ENCODE peak calls at places on chromosomes 6 and 20, in six cellular contexts. C, F, S, Y, G and O are unnamed samples.
A peak's percentile ranks its signal among the peaks of the same experiment; 100 is the strongest.

GRCh38 chr6:110415297-110415916 is at the start of gene DDO:
- DNase-seq in C (no peak), F (no peak), S (peak; percentile 43), Y (no peak), G (peak; percentile 82), O (peak; percentile 48)

GRCh38 chr6:6696867-6697531 is 108.5 kb downstream of the LY86 start:
- DNase-seq in C (no peak), F (no peak), S (peak; percentile 70), Y (peak; percentile 89), G (peak; percentile 65), O (peak; percentile 46)

GRCh38 chr6:24125980-24126379 is at the start of gene NRSN1:
- DNase-seq in C (no peak), F (no peak), S (no peak), Y (peak; percentile 93), G (no peak), O (no peak)

GRCh38 chr6:5557506-5557905 is 296.2 kb downstream of the FARS2 start:
- DNase-seq in C (no peak), F (no peak), S (no peak), Y (no peak), G (no peak), O (no peak)

GRCh38 chr6:12030993-12031550 is 19.0 kb downstream of the HIVEP1 start:
- DNase-seq in C (no peak), F (no peak), S (no peak), Y (no peak), G (no peak), O (peak; percentile 41)

GRCh38 chr6:160137989-160138835 is 16.6 kb downstream of the SLC22A1 start:
- DNase-seq in C (peak; percentile 50), F (peak; percentile 72), S (peak; percentile 66), Y (peak; percentile 59), G (peak; percentile 48), O (peak; percentile 49)

GRCh38 chr6:138815221-138815620 is 19.3 kb downstream of the ECT2L start:
- DNase-seq in C (no peak), F (no peak), S (no peak), Y (no peak), G (no peak), O (no peak)

GRCh38 chr20:35226775-35227681 is 538 bp downstream of the MMP24 start:
- DNase-seq in C (peak; percentile 27), F (peak; percentile 25), S (peak; percentile 49), Y (peak; percentile 90), G (peak; percentile 41), O (peak; percentile 26)

GRCh38 chr20:34629904-34630303 is 47.0 kb downstream of the PIGU start:
- DNase-seq in C (no peak), F (no peak), S (no peak), Y (no peak), G (no peak), O (no peak)

GRCh38 chr6:36947570-36948351 is 6.8 kb upstream of the PI16 start:
- DNase-seq in C (peak; percentile 20), F (peak; percentile 47), S (no peak), Y (peak; percentile 51), G (no peak), O (no peak)

GRCh38 chr20:19757973-19758887 is at the start of gene RIN2:
- DNase-seq in C (no peak), F (no peak), S (peak; percentile 91), Y (peak; percentile 98), G (peak; percentile 89), O (peak; percentile 78)

GRCh38 chr20:24628985-24629384 is 159.6 kb downstream of the SYNDIG1 start:
- DNase-seq in C (no peak), F (no peak), S (no peak), Y (no peak), G (no peak), O (no peak)

GRCh38 chr6:170137911-170138910 is 152.7 kb downstream of the DLL1 start:
- DNase-seq in C (no peak), F (no peak), S (no peak), Y (no peak), G (no peak), O (no peak)

GRCh38 chr20:38343798-38344701 is 2.2 kb upstream of the LBP start:
- DNase-seq in C (no peak), F (no peak), S (no peak), Y (no peak), G (no peak), O (no peak)

GRCh38 chr20:4067600-4068261 is 52.4 kb upstream of the RNF24 start:
- DNase-seq in C (no peak), F (no peak), S (no peak), Y (no peak), G (no peak), O (peak; percentile 79)

GRCh38 chr6:55528624-55529023 is 50.4 kb downstream of the HMGCLL1 start:
- DNase-seq in C (no peak), F (no peak), S (no peak), Y (peak; percentile 48), G (no peak), O (peak; percentile 10)

GRCh38 chr6:12196326-12196936 is 93.7 kb upstream of the EDN1 start:
- DNase-seq in C (no peak), F (no peak), S (no peak), Y (no peak), G (no peak), O (peak; percentile 83)

GRCh38 chr6:27495386-27496135 is 22.7 kb upstream of the ZNF184 start:
- DNase-seq in C (no peak), F (no peak), S (peak; percentile 60), Y (peak; percentile 81), G (peak; percentile 44), O (peak; percentile 88)

GRCh38 chr20:41170386-41171105 is 33.2 kb downstream of the PLCG1 start:
- DNase-seq in C (no peak), F (no peak), S (no peak), Y (no peak), G (no peak), O (no peak)

GRCh38 chr6:79864421-79864820 is 82.9 kb downstream of the ELOVL4 start:
- DNase-seq in C (no peak), F (no peak), S (no peak), Y (no peak), G (no peak), O (no peak)

GRCh38 chr6:57303931-57304681 is 13.3 kb upstream of the PRIM2 start:
- DNase-seq in C (no peak), F (no peak), S (no peak), Y (no peak), G (no peak), O (peak; percentile 49)
- H3K4me3 ChIP-seq in C (no peak overlapping the region), F (no peak overlapping the region), S (no peak overlapping the region), Y (no peak overlapping the region), G (no peak overlapping the region), O (no peak overlapping the region)

GRCh38 chr6:125746731-125747588 is 2.5 kb upstream of the HEY2 start:
- DNase-seq in C (peak; percentile 50), F (peak; percentile 73), S (peak; percentile 52), Y (peak; percentile 93), G (peak; percentile 58), O (peak; percentile 17)

GRCh38 chr6:125749112-125749863 is at the start of gene HEY2:
- DNase-seq in C (peak; percentile 70), F (peak; percentile 72), S (peak; percentile 96), Y (peak; percentile 95), G (peak; percentile 96), O (peak; percentile 72)

GRCh38 chr6:125749864-125750691 is 646 bp downstream of the HEY2 start:
- DNase-seq in C (no peak), F (no peak), S (no peak), Y (peak; percentile 53), G (peak; percentile 43), O (no peak)

GRCh38 chr6:125747589-125748533 is 1.6 kb upstream of the HEY2 start:
- DNase-seq in C (peak; percentile 17), F (peak; percentile 35), S (peak; percentile 55), Y (peak; percentile 69), G (peak; percentile 52), O (no peak)

DNA sequence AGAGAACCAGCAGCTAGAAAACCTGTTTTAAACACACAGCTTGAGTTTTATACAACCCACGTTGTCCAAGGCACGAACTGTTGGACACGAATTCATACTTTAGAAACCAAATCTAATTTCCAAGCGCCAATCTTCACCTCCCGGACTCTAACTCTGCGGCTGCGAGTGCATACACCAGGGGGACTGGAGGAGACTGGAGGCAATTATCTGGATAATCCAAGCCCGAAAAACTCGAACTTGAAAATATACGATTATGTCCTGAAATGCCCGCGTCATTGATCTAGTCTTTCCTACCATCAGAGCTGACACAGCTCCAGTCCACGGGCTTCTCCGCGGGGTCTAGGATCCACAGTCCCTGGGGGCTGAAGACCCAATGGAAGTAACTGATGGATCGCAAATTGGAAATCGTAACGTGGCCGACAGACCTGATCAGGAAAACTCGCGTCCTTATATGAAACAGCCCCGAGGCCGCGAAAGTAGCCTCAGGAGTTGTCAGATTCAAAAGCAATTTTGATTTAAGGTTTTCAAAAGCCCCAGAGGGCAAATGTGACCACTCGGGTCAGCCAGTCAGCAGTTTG is 809 bp upstream of the HEY2 start:
- DNase-seq in C (no peak), F (peak; percentile 28), S (no peak), Y (peak; percentile 29), G (no peak), O (no peak)
- H3K27me3 ChIP-seq in C (peaks cover 39% of the 10 kb centered on the region), F (peaks cover 60% of the 10 kb centered on the region), S (no peaks in the 10 kb centered on the region), Y (peaks cover 95% of the 10 kb centered on the region), G (no peaks in the 10 kb centered on the region), O (peaks cover 58% of the 10 kb centered on the region)

DNA sequence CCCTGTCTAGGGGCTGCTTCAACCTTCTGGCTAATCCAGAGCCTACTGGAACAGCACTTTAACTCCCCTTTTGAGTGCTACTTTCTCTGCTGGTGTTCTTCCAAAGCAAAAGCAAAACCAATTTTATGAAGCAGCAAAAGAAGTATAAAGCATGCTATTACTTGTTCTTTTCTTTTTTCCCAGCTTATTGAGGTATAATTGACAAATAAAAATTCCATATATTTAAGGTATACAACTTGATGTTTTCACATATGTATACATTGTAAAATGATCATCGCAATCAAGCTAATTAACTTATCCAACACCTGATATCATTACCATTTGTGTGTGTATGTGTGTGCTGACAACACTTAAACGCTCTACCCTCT is 14.9 kb downstream of the ID4 start:
- DNase-seq in C (no peak), F (no peak), S (no peak), Y (no peak), G (no peak), O (no peak)
- H3K9me3 ChIP-seq in C (no peaks in the 10 kb centered on the region), F (no peaks in the 10 kb centered on the region), S (no peaks in the 10 kb centered on the region), Y (no peaks in the 10 kb centered on the region), G (no peaks in the 10 kb centered on the region), O (no peaks in the 10 kb centered on the region)

GRCh38 chr6:139860193-139860592 is 485.7 kb upstream of the CITED2 start:
- DNase-seq in C (no peak), F (no peak), S (no peak), Y (no peak), G (no peak), O (no peak)

GRCh38 chr6:139856562-139856961 is 482.1 kb upstream of the CITED2 start:
- DNase-seq in C (no peak), F (no peak), S (no peak), Y (no peak), G (no peak), O (no peak)

GRCh38 chr6:139855741-139856206 is 481.3 kb upstream of the CITED2 start:
- DNase-seq in C (no peak), F (no peak), S (no peak), Y (peak; percentile 4), G (no peak), O (peak; percentile 36)

GRCh38 chr6:139857143-139857542 is 482.7 kb upstream of the CITED2 start:
- DNase-seq in C (no peak), F (no peak), S (no peak), Y (no peak), G (no peak), O (no peak)

DNA sequence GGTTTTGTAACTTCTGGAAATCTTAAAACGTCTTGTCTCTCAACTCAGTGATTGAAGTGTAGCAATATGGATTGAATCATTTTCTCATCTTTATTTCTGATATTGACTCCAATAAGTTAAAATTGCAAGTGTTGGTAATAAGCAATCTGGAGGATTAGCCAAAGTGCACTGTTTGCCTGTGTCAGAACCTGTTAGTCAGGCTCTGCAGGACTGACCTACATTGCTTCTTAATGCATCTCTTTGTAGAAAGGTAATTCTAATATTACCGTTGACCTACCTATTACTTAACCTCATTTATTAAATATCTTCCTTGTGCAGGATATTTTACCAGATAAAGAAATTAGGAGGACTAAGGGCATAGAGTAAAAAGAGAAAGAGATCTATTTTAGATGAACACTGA is 484.0 kb upstream of the CITED2 start:
- DNase-seq in C (no peak), F (no peak), S (no peak), Y (no peak), G (no peak), O (no peak)
- H3K4me3 ChIP-seq in C (no peak overlapping the region), F (no peak overlapping the region), S (no peak overlapping the region), Y (no peak overlapping the region), G (no peak overlapping the region), O (no peak overlapping the region)